ENCODE peak calls at places on chromosome 11, in six cellular contexts. Y is mucosa of gallbladder; A is activated CD4-positive, alpha-beta T cell treated with anti-CD3 and anti-CD28 coated beads, Interleukin-2, amount 50 U/mL, for 1 hour; I is NCI-H510A treated with DMSO at 0.1 percent for 48 hours; N is NCI-H1092 treated with DMSO at 0.1 percent for 48 hours; H is activated T-cell treated with anti-CD3 and anti-CD28 coated beads, Interleukin-2, amount 50 U/mL, for 4 hours. K is an unnamed sample.

GRCh38 chr11:64743591-64744543 is at the start of gene RASGRP2:
- DNase-seq in I (no peak), Y (peak), H (peak), N (no peak), A (peak), K (peak)

GRCh38 chr11:119585038-119585666 is 143.8 kb downstream of the NECTIN1 start:
- DNase-seq in A (no peak), I (peak), H (no peak), Y (peak), N (peak), K (peak)

GRCh38 chr11:72807021-72807693 is 7.1 kb upstream of the ATG16L2 start:
- DNase-seq in H (no peak), I (no peak), Y (no peak), N (no peak), A (no peak), K (no peak)

GRCh38 chr11:24636291-24636629 is 139.4 kb downstream of the LUZP2 start:
- DNase-seq in I (no peak), A (no peak), N (no peak), Y (no peak), H (no peak), K (no peak)

GRCh38 chr11:57248780-57249383 is 11.8 kb upstream of the APLNR start:
- DNase-seq in I (peak), H (no peak), A (no peak), N (peak), Y (peak), K (peak)

GRCh38 chr11:119222308-119222707 is 16.2 kb downstream of the CBL start:
- DNase-seq in N (peak), A (no peak), H (no peak), I (peak), Y (no peak), K (no peak)

GRCh38 chr11:133605493-133605892 is 73.2 kb upstream of the OPCML start:
- DNase-seq in N (no peak), Y (no peak), H (no peak), A (no peak), I (no peak), K (no peak)

GRCh38 chr11:64019106-64020031 is 16.4 kb upstream of the FLRT1 start:
- DNase-seq in Y (no peak), I (no peak), N (peak), H (no peak), A (no peak), K (no peak)

GRCh38 chr11:74299000-74299399 is 12.4 kb downstream of the P4HA3 start:
- DNase-seq in Y (no peak), I (no peak), H (no peak), A (no peak), N (no peak), K (no peak)

GRCh38 chr11:14357843-14358728 is 897 bp downstream of the RRAS2 start:
- DNase-seq in A (peak), I (peak), Y (peak), H (peak), N (peak), K (peak)

GRCh38 chr11:116170526-116171120 is 602.2 kb downstream of the BUD13 start:
- DNase-seq in N (peak), A (no peak), Y (no peak), H (no peak), I (no peak), K (no peak)

GRCh38 chr11:12397953-12398352 is 20.6 kb downstream of the PARVA start:
- DNase-seq in N (no peak), I (no peak), Y (peak), A (no peak), H (no peak), K (peak)

GRCh38 chr11:114219559-114220349 is 76.4 kb upstream of the NNMT start:
- DNase-seq in A (no peak), Y (no peak), N (no peak), H (no peak), I (no peak), K (no peak)

GRCh38 chr11:117928818-117929567 is at the start of gene TMPRSS13:
- DNase-seq in A (no peak), H (no peak), N (no peak), I (peak), Y (peak), K (peak)

GRCh38 chr11:10197091-10197490 is 96.9 kb downstream of the SBF2 start:
- DNase-seq in A (no peak), H (no peak), Y (no peak), I (no peak), N (no peak), K (no peak)

GRCh38 chr11:57200937-57201336 is 19.2 kb downstream of the LRRC55 start:
- DNase-seq in A (no peak), I (no peak), Y (no peak), N (no peak), H (no peak), K (no peak)

GRCh38 chr11:74838188-74838587 is 89.5 kb downstream of the RNF169 start:
- DNase-seq in I (no peak), N (no peak), H (no peak), A (no peak), Y (no peak), K (no peak)

GRCh38 chr11:8019671-8020597 is 32.8 kb downstream of the EIF3F start:
- DNase-seq in A (peak), Y (no peak), I (no peak), N (no peak), H (peak), K (no peak)

GRCh38 chr11:109644158-109644557 is 222.2 kb downstream of the C11orf87 start:
- DNase-seq in H (no peak), I (peak), A (no peak), Y (peak), N (peak), K (no peak)

GRCh38 chr11:116865696-116866095 is 28.3 kb upstream of the APOA1 start:
- DNase-seq in N (no peak), Y (no peak), A (no peak), H (no peak), I (no peak), K (no peak)

GRCh38 chr11:69057236-69057635 is 8.5 kb downstream of the TPCN2 start:
- DNase-seq in N (no peak), Y (no peak), H (no peak), A (no peak), I (no peak), K (no peak)

GRCh38 chr11:70016666-70017347 is 61.3 kb upstream of the ANO1 start:
- DNase-seq in Y (no peak), N (no peak), I (no peak), A (no peak), H (no peak), K (no peak)

GRCh38 chr11:65274734-65275682 is 13.2 kb downstream of the POLA2 start:
- DNase-seq in N (peak), Y (peak), H (no peak), I (peak), A (peak), K (peak)

GRCh38 chr11:68436985-68437926 is 23.3 kb upstream of the PPP6R3 start:
- DNase-seq in Y (no peak), A (no peak), H (no peak), I (no peak), N (no peak), K (no peak)

GRCh38 chr11:5300246-5300645 is 1.5 kb downstream of the OR51B4 start:
- DNase-seq in H (no peak), I (no peak), N (no peak), A (no peak), Y (no peak), K (no peak)

GRCh38 chr11:129279326-129280026 is 87.4 kb upstream of the ARHGAP32 start:
- DNase-seq in A (peak), N (peak), I (peak), H (peak), Y (peak), K (peak)

GRCh38 chr11:115869780-115870431 is 365.7 kb upstream of the CADM1 start:
- DNase-seq in H (no peak), N (peak), I (peak), Y (no peak), A (no peak), K (no peak)

GRCh38 chr11:93939084-93939780 is 81.9 kb upstream of the HEPHL1 start:
- DNase-seq in H (no peak), Y (no peak), N (no peak), I (no peak), A (no peak), K (no peak)

GRCh38 chr11:3164540-3165151 is 464 bp downstream of the OSBPL5 start:
- DNase-seq in Y (no peak), I (no peak), A (no peak), N (no peak), H (no peak), K (no peak)

GRCh38 chr11:32774081-32774480 is 20.4 kb downstream of the CCDC73 start:
- DNase-seq in H (no peak), N (no peak), Y (no peak), I (no peak), A (no peak), K (no peak)

GRCh38 chr11:80748207-80748606 is 1307.4 kb upstream of the TENM4 start:
- DNase-seq in H (no peak), N (no peak), Y (no peak), I (no peak), A (no peak), K (no peak)

GRCh38 chr11:6312106-6312505 is 8.2 kb downstream of the CAVIN3 start:
- DNase-seq in Y (no peak), N (no peak), H (no peak), I (no peak), A (no peak), K (no peak)

GRCh38 chr11:88174627-88175003 is 628 bp downstream of the RAB38 start:
- DNase-seq in I (peak), H (peak), Y (peak), A (no peak), N (peak), K (peak)

GRCh38 chr11:121112498-121113455 is 11.7 kb downstream of the TECTA start:
- DNase-seq in H (peak), N (peak), A (peak), I (peak), Y (peak), K (peak)

GRCh38 chr11:41398175-41398574 is 61.3 kb downstream of the LRRC4C start:
- DNase-seq in I (no peak), A (no peak), N (no peak), Y (no peak), H (no peak), K (no peak)

GRCh38 chr11:32847511-32847910 is 17.8 kb downstream of the PRRG4 start:
- DNase-seq in Y (no peak), A (no peak), N (no peak), I (no peak), H (no peak), K (no peak)

GRCh38 chr11:18614667-18615066 is 15.1 kb downstream of the MISFA start:
- DNase-seq in N (no peak), Y (no peak), H (no peak), A (no peak), I (no peak), K (no peak)

K was measured in prostate gland.